ENCODE peak calls at places on chromosomes 12 and 14, in five cellular contexts. I is RWPE1, F is astrocyte, T is upper lobe of right lung, Q is adrenal gland. O is an unnamed sample.
A peak's percentile ranks its signal among the peaks of the same experiment; 100 is the strongest.

GRCh38 chr12:113066806-113067400 is 10.4 kb downstream of the DTX1 start:
- DNase-seq in I (no peak), F (no peak), T (no peak), Q (no peak), O (no peak)

GRCh38 chr14:102733326-102733725 is 43.9 kb upstream of the TRAF3 start:
- DNase-seq in I (no peak), F (no peak), T (peak; percentile 36), Q (no peak), O (no peak)

GRCh38 chr12:132429932-132430643 is 59.9 kb upstream of the FBRSL1 start:
- DNase-seq in I (peak; percentile 67), F (no peak), T (no peak), Q (no peak), O (no peak)

GRCh38 chr12:81558031-81558430 is 201.1 kb downstream of the PPFIA2 start:
- DNase-seq in I (no peak), F (peak; percentile 66), T (no peak), Q (no peak), O (no peak)

GRCh38 chr12:84974177-84974815 is 61.7 kb upstream of the SLC6A15 start:
- DNase-seq in I (no peak), F (no peak), T (no peak), Q (no peak), O (no peak)

GRCh38 chr12:112537710-112538396 is 119.1 kb downstream of the PTPN11 start:
- DNase-seq in I (no peak), F (peak; percentile 4), T (no peak), Q (no peak), O (no peak)

GRCh38 chr12:6532927-6533652 is 1.2 kb upstream of the GAPDH start:
- DNase-seq in I (peak; percentile 45), F (peak; percentile 51), T (peak; percentile 82), Q (peak; percentile 79), O (no peak)

GRCh38 chr12:44574586-44574985 is 301.5 kb downstream of the NELL2 start:
- DNase-seq in I (no peak), F (peak; percentile 30), T (no peak), Q (no peak), O (no peak)

GRCh38 chr12:48183091-48183875 is at the start of gene CCDC184:
- DNase-seq in I (peak; percentile 34), F (peak; percentile 68), T (peak; percentile 76), Q (peak; percentile 76), O (no peak)

GRCh38 chr14:66105819-66106218 is 380.4 kb upstream of the CCDC196 start:
- DNase-seq in I (peak; percentile 53), F (peak; percentile 46), T (no peak), Q (no peak), O (peak; percentile 26)
- H3K27ac ChIP-seq in I (no peak overlapping the region), F (no peak overlapping the region), T (no peak overlapping the region), Q (no peak overlapping the region), O (no peak overlapping the region)

DNA sequence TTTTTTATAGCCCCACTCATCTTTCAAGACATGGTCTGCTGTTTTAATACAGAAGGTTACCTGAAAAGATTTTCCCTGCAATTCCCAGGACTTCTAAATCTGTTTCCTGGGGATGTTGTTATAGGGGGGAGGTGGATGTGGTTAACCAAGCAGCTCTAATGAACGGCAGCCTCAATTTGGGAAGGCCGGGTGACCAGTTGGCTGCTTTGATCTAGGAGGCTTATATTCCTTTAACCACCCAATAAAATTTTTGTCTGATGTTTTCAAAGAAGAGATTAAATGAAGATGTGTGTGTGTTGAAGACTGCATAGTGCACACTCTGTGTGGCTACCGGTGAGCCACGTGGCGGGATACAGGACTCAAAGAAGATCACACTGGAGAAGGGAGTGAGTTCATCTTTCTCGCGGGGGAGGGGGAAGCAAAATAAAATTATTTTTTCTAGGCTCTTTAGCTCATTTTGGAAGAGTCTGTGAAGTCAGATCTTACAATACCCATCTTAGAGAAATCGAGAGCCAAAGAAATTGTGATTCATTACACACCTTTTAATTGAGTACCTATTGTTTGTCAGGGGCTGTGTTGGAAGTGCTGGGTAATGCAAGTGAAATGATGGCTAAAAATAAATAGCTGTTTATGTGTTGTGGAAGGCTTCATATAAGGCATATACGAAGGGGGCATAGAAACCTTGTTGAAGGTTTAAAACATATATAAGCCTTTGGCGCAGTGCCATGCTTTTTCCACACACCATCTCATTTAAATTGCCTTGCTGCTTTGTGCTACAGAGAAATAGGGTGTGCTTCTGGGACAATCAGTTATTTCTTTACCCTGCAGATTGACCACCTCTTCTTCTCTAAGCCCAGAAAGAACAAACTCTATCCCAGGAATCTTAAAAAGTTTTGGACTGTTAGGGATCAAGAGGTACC is 18.5 kb downstream of the ELK3 start:
- DNase-seq in I (no peak), F (no peak), T (no peak), Q (no peak), O (no peak)
- H3K27ac ChIP-seq in I (no peak overlapping the region), F (no peak overlapping the region), T (no peak overlapping the region), Q (peak overlapping the region; percentile 18), O (peak overlapping the region; percentile 100)

GRCh38 chr14:88258026-88258425 is 65.0 kb downstream of the KCNK10 start:
- DNase-seq in I (no peak), F (no peak), T (no peak), Q (no peak), O (peak; percentile 22)
- H3K27ac ChIP-seq in I (no peak overlapping the region), F (no peak overlapping the region), T (no peak overlapping the region), Q (no peak overlapping the region), O (no peak overlapping the region)

GRCh38 chr14:101039755-101040138 is 136.2 kb upstream of the RTL1 start:
- DNase-seq in I (no peak), F (no peak), T (no peak), Q (no peak), O (no peak)
- H3K27ac ChIP-seq in I (no peak overlapping the region), F (no peak overlapping the region), T (no peak overlapping the region), Q (no peak overlapping the region), O (no peak overlapping the region)

GRCh38 chr14:93031505-93032300 is 84.0 kb downstream of the ITPK1 start:
- DNase-seq in I (no peak), F (no peak), T (no peak), Q (no peak), O (no peak)
- H3K27ac ChIP-seq in I (peak overlapping the region; percentile 85), F (no peak overlapping the region), T (no peak overlapping the region), Q (no peak overlapping the region), O (no peak overlapping the region)

DNA sequence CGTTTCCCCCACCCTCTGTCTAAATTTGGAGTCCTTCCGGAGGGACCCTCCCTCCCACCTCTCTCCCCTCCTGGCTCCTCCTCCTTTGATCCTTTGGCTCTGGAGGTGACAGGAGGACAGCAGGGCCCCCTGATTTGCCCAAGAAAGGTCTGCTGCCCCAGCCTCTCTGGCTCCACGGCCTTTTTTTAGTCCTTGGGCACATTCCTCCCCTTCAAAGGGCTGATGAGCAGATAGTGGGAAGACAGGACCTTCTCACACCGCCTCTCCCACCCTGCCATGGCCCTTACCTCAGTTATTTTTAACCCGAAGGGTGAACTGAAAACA is 196 bp upstream of the MYH6 start:
- DNase-seq in I (no peak), F (no peak), T (no peak), Q (no peak), O (no peak)
- H3K27ac ChIP-seq in I (no peak overlapping the region), F (no peak overlapping the region), T (no peak overlapping the region), Q (no peak overlapping the region), O (no peak overlapping the region)

O was measured in epithelial cell of prostate.